ENCODE peak calls at places on chromosome 15, in nine cellular contexts. U, E, L, Z, K, I, P, R and W are unnamed samples.

GRCh38 chr15:77863491-77864105 is 213.9 kb downstream of the TBC1D2B start:
- DNase-seq in U (no peak), L (no peak), I (no peak), E (no peak), P (no peak), Z (no peak), K (no peak), R (no peak), W (no peak)

GRCh38 chr15:29089731-29090616 is 179.6 kb downstream of the NSMCE3 start:
- DNase-seq in Z (no peak), R (no peak), E (peak; percentile 72), K (peak; percentile 9), L (no peak), I (no peak), U (no peak), P (no peak), W (peak; percentile 44)

GRCh38 chr15:64144565-64145281 is 6.8 kb upstream of the SNX22 start:
- DNase-seq in E (no peak), Z (no peak), L (no peak), P (peak; percentile 90), R (no peak), U (no peak), K (no peak), I (no peak), W (no peak)

GRCh38 chr15:63348392-63348791 is 33.3 kb downstream of the CA12 start:
- DNase-seq in E (peak; percentile 57), R (no peak), U (no peak), I (no peak), Z (no peak), P (no peak), K (peak; percentile 87), L (peak; percentile 35), W (no peak)

GRCh38 chr15:57677206-57677605 is 29.3 kb upstream of the POLR2M start:
- DNase-seq in E (no peak), K (no peak), U (no peak), R (no peak), I (no peak), Z (no peak), L (no peak), P (no peak), W (no peak)

GRCh38 chr15:62212746-62213145 is 47.7 kb upstream of the C2CD4B start:
- DNase-seq in K (no peak), E (no peak), P (no peak), Z (no peak), I (no peak), L (no peak), U (no peak), R (no peak), W (no peak)

GRCh38 chr15:38520035-38520434 is 44.6 kb downstream of the RASGRP1 start:
- DNase-seq in K (no peak), U (no peak), P (no peak), Z (no peak), R (no peak), I (no peak), E (no peak), L (no peak), W (no peak)

GRCh38 chr15:41630616-41631218 is 29.5 kb upstream of the MGA start:
- DNase-seq in Z (no peak), K (no peak), U (no peak), E (no peak), P (no peak), L (peak; percentile 5), I (no peak), R (no peak), W (no peak)

GRCh38 chr15:39315200-39315599 is 265.7 kb upstream of the THBS1 start:
- DNase-seq in L (no peak), Z (no peak), P (no peak), R (no peak), U (no peak), I (no peak), K (no peak), E (no peak), W (no peak)

GRCh38 chr15:52678036-52678467 is 1.1 kb downstream of the ATOSA start:
- DNase-seq in Z (peak; percentile 69), K (peak; percentile 71), U (peak; percentile 29), R (peak; percentile 35), I (peak; percentile 27), P (peak; percentile 82), L (peak; percentile 75), E (peak; percentile 70), W (peak; percentile 49)

GRCh38 chr15:84812842-84813241 is 4.3 kb upstream of the ALPK3 start:
- DNase-seq in L (no peak), K (no peak), R (no peak), U (no peak), Z (no peak), I (no peak), E (no peak), P (no peak), W (no peak)

GRCh38 chr15:62119224-62119925 is 45.7 kb downstream of the C2CD4B start:
- DNase-seq in E (peak; percentile 97), I (no peak), L (peak; percentile 73), Z (no peak), K (peak; percentile 94), U (no peak), R (no peak), P (peak; percentile 35), W (no peak)

GRCh38 chr15:84992157-84992940 is 10.7 kb downstream of the PDE8A start:
- DNase-seq in I (no peak), E (peak; percentile 70), U (no peak), Z (no peak), R (no peak), L (peak; percentile 68), P (no peak), K (peak; percentile 63), W (no peak)

GRCh38 chr15:74726774-74727164 is 1.4 kb upstream of the CYP1A1 start:
- DNase-seq in Z (no peak), R (no peak), I (no peak), P (no peak), L (no peak), U (no peak), K (no peak), E (no peak), W (no peak)

GRCh38 chr15:77282333-77282732 is 137.6 kb downstream of the PEAK1 start:
- DNase-seq in Z (no peak), U (no peak), I (no peak), E (peak; percentile 26), L (no peak), K (peak; percentile 71), R (no peak), P (no peak), W (no peak)

GRCh38 chr15:63312286-63312685 is 34.9 kb downstream of the APH1B start:
- DNase-seq in R (no peak), P (no peak), Z (no peak), U (no peak), I (no peak), E (no peak), K (no peak), L (no peak), W (no peak)

GRCh38 chr15:60020736-60021135 is 16.6 kb downstream of the FOXB1 start:
- DNase-seq in L (no peak), K (no peak), R (no peak), Z (no peak), I (no peak), P (no peak), U (no peak), E (no peak), W (no peak)

GRCh38 chr15:64525828-64526530 is 65.6 kb downstream of the ZNF609 start:
- DNase-seq in P (no peak), E (peak; percentile 50), U (no peak), I (no peak), Z (no peak), R (no peak), L (no peak), K (no peak), W (no peak)

DNA sequence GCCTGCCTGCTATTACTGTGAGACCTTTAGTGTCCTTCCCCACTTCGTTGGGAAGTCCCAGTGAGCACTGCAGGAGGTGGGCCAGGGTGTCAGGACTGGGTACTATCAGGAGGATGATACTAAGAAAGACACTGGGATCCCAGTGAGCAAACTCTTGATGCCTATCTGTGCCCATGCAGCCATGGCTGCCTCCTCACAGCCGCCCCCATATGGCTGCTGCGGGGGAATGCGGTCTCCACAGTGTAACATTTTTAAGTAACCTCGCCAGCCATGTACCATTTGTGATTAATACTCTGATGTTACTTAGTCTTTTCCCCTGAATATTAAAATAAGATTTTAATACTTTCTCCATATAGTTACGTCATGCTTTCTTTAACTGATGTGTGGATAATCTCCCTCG is 312.2 kb downstream of the RYR3 start:
- DNase-seq in K (no peak), E (no peak), I (no peak), Z (no peak), R (no peak), P (peak; percentile 2), L (no peak), U (no peak), W (no peak)
- TF ChIP-seq CTCF in K (no peak), E (no peak), I (no peak), Z (no peak), R (peak; percentile 14), P (peak; percentile 7), L (no peak), U (peak; percentile 20), W (no peak)

GRCh38 chr15:98805434-98806274 is 157.3 kb downstream of the IGF1R start:
- DNase-seq in K (no peak), L (peak; percentile 57), R (no peak), Z (no peak), E (peak; percentile 21), I (no peak), U (no peak), P (no peak), W (no peak)
- TF ChIP-seq CTCF in K (peak; percentile 15), L (peak; percentile 12), R (peak; percentile 15), Z (peak; percentile 49), E (peak; percentile 35), I (no peak), U (peak; percentile 33), P (peak; percentile 7), W (no peak)

GRCh38 chr15:67708500-67708899 is 116.8 kb upstream of the SKOR1 start:
- DNase-seq in P (no peak), K (no peak), Z (no peak), I (no peak), E (no peak), L (no peak), U (no peak), R (no peak), W (no peak)

DNA sequence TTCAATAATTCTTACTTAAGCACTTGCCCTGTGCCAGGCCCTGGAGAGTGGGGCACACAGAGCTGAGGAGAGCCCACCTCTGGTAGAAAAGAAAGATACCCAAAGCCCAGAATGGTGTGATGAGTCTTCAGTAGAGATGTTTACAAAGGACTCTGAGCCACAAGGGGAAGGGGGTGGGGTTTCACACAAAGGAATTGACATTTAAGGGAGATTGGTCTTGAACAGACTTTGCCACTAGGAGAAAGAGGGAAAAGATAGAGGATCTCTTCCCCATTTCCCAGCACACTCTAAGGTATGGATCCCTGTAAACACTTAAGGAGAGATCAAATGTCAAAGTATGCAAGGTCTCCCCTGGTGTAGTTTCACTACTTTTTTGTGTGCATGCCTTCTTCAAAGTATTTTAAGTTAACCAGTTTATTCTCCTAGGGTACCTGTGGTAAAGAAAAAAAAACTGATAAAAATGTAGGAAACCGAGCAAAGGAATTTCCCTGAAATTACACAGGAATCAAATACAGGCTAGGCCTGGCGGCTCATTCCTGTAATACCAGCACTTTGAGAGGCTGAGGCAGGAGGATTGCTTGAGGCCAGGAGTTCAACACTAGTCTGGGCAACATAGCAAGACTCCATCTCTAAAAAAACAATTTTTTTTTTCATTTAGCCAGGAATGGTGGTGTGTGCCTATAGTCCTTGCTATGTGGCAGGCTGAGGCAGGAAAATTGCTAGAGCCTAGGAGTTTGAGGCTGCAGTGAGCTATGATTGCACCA is 117.6 kb upstream of the SKOR1 start:
- DNase-seq in R (no peak), U (no peak), E (no peak), I (no peak), L (no peak), Z (no peak), K (no peak), P (no peak), W (no peak)
- TF ChIP-seq CTCF in R (no peak), U (no peak), E (no peak), I (no peak), L (no peak), Z (no peak), K (no peak), P (no peak), W (no peak)

GRCh38 chr15:61087601-61088000 is 141.5 kb downstream of the RORA start:
- DNase-seq in U (no peak), R (no peak), Z (no peak), P (no peak), I (no peak), L (no peak), K (no peak), E (no peak), W (no peak)
- TF ChIP-seq CTCF in U (no peak), R (no peak), Z (no peak), P (no peak), I (no peak), L (no peak), K (no peak), E (no peak), W (no peak)